ENCODE peak calls at places on chromosomes 2 and 18, in four cellular contexts. One of them, this sample, is unnamed. For H3K4me1, the result is how much of the 10 kb centered on the place peaks cover.

GRCh38 chr2:41930807-41931566 is 116.8 kb upstream of the PKDCC start:
- DNase-seq in GM23248: peak
- DNase-seq in astrocyte: peak
- DNase-seq in left lung: no peak
- DNase-seq in this sample: no peak

GRCh38 chr2:98909381-98910211 is 26.4 kb downstream of the CRACDL start:
- DNase-seq in GM23248: peak
- DNase-seq in astrocyte: peak
- DNase-seq in left lung: peak
- DNase-seq in this sample: peak

GRCh38 chr2:160584972-160585494 is 91.4 kb upstream of the RBMS1 start:
- DNase-seq in GM23248: peak
- DNase-seq in astrocyte: peak
- DNase-seq in left lung: no peak
- DNase-seq in this sample: no peak

GRCh38 chr2:232330068-232330999 is 48.2 kb upstream of the ALPP start:
- DNase-seq in GM23248: no peak
- DNase-seq in astrocyte: no peak
- DNase-seq in left lung: peak
- DNase-seq in this sample: no peak

GRCh38 chr2:238427435-238428162 is 872 bp downstream of the ASB1 start:
- DNase-seq in GM23248: peak
- DNase-seq in astrocyte: no peak
- DNase-seq in left lung: no peak
- DNase-seq in this sample: peak

GRCh38 chr2:169361706-169362345 is 508 bp downstream of the LRP2 start:
- DNase-seq in GM23248: peak
- DNase-seq in astrocyte: no peak
- DNase-seq in left lung: peak
- DNase-seq in this sample: peak

GRCh38 chr2:133790706-133791105 is 222.4 kb upstream of the NCKAP5 start:
- DNase-seq in GM23248: peak
- DNase-seq in astrocyte: peak
- DNase-seq in left lung: no peak
- DNase-seq in this sample: no peak

GRCh38 chr18:78069784-78070664 is 820.4 kb downstream of the GALR1 start:
- DNase-seq in GM23248: no peak
- DNase-seq in astrocyte: no peak
- DNase-seq in left lung: no peak
- DNase-seq in this sample: no peak

GRCh38 chr2:70887550-70888229 is 48.0 kb upstream of the ATP6V1B1 start:
- DNase-seq in GM23248: no peak
- DNase-seq in astrocyte: no peak
- DNase-seq in left lung: no peak
- DNase-seq in this sample: no peak

GRCh38 chr2:176494949-176495353 is 225.7 kb downstream of the MTX2 start:
- DNase-seq in GM23248: peak
- DNase-seq in astrocyte: no peak
- DNase-seq in left lung: peak
- DNase-seq in this sample: no peak

GRCh38 chr18:32930695-32931301 is 158.0 kb upstream of the KLHL14 start:
- DNase-seq in GM23248: peak
- DNase-seq in astrocyte: peak
- DNase-seq in left lung: no peak
- DNase-seq in this sample: peak

GRCh38 chr2:9463698-9464034 is 10.7 kb upstream of the IAH1 start:
- DNase-seq in GM23248: no peak
- DNase-seq in astrocyte: peak
- DNase-seq in left lung: no peak
- DNase-seq in this sample: no peak

GRCh38 chr18:9987931-9988330 is 74.1 kb downstream of the VAPA start:
- DNase-seq in GM23248: no peak
- DNase-seq in astrocyte: no peak
- DNase-seq in left lung: no peak
- DNase-seq in this sample: no peak

GRCh38 chr2:54402350-54402749 is 53.8 kb upstream of the SPTBN1 start:
- DNase-seq in GM23248: peak
- DNase-seq in astrocyte: no peak
- DNase-seq in left lung: no peak
- DNase-seq in this sample: no peak

GRCh38 chr2:42840141-42840540 is 47.8 kb upstream of the HAAO start:
- DNase-seq in GM23248: peak
- DNase-seq in astrocyte: no peak
- DNase-seq in left lung: no peak
- DNase-seq in this sample: no peak

GRCh38 chr2:6113796-6114195 is 421.6 kb downstream of the SOX11 start:
- DNase-seq in GM23248: no peak
- DNase-seq in astrocyte: no peak
- DNase-seq in left lung: no peak
- DNase-seq in this sample: no peak

GRCh38 chr2:227817940-227818568 is 4.4 kb downstream of the CCL20 start:
- DNase-seq in GM23248: peak
- DNase-seq in astrocyte: peak
- DNase-seq in left lung: peak
- DNase-seq in this sample: peak

GRCh38 chr18:41244751-41245150 is 710.3 kb upstream of the PIK3C3 start:
- DNase-seq in GM23248: no peak
- DNase-seq in astrocyte: no peak
- DNase-seq in left lung: no peak
- DNase-seq in this sample: no peak

GRCh38 chr2:224032283-224032682 is 6.8 kb downstream of the SERPINE2 start:
- DNase-seq in GM23248: no peak
- DNase-seq in astrocyte: no peak
- DNase-seq in left lung: no peak
- DNase-seq in this sample: no peak

GRCh38 chr2:66440692-66441091 is 5.8 kb downstream of the MEIS1 start:
- DNase-seq in GM23248: peak
- DNase-seq in astrocyte: no peak
- DNase-seq in left lung: no peak
- DNase-seq in this sample: no peak

GRCh38 chr2:32425719-32426141 is 68.9 kb downstream of the BIRC6 start:
- DNase-seq in GM23248: peak
- DNase-seq in astrocyte: peak
- DNase-seq in left lung: no peak
- DNase-seq in this sample: peak

GRCh38 chr18:8381801-8382459 is 227.3 kb upstream of the RAB12 start:
- DNase-seq in GM23248: no peak
- DNase-seq in astrocyte: peak
- DNase-seq in left lung: no peak
- DNase-seq in this sample: no peak

GRCh38 chr2:43676322-43677050 is at the start of gene C1GALT1C1L:
- DNase-seq in GM23248: peak
- DNase-seq in astrocyte: peak
- DNase-seq in left lung: peak
- DNase-seq in this sample: peak

GRCh38 chr2:159921752-159922404 is 123.9 kb upstream of the CD302 start:
- DNase-seq in GM23248: peak
- DNase-seq in astrocyte: peak
- DNase-seq in left lung: peak
- DNase-seq in this sample: peak

GRCh38 chr2:27018142-27018541 is 14.6 kb upstream of the TMEM214 start:
- DNase-seq in GM23248: no peak
- DNase-seq in astrocyte: no peak
- DNase-seq in left lung: no peak
- DNase-seq in this sample: no peak

GRCh38 chr2:98465456-98466201 is 21.0 kb downstream of the INPP4A start:
- DNase-seq in GM23248: peak
- DNase-seq in astrocyte: peak
- DNase-seq in left lung: peak
- DNase-seq in this sample: no peak

GRCh38 chr2:74421248-74421870 is at the start of the genes C2orf81 and WDR54:
- DNase-seq in GM23248: peak
- DNase-seq in astrocyte: peak
- DNase-seq in left lung: peak
- DNase-seq in this sample: peak

GRCh38 chr2:673615-674318 is 3.4 kb downstream of the TMEM18 start:
- DNase-seq in GM23248: peak
- DNase-seq in astrocyte: peak
- DNase-seq in left lung: no peak
- DNase-seq in this sample: peak

GRCh38 chr2:74471332-74472065 is 981 bp downstream of the MRPL53 start:
- DNase-seq in GM23248: peak
- DNase-seq in astrocyte: no peak
- DNase-seq in left lung: no peak
- DNase-seq in this sample: peak

GRCh38 chr18:72530622-72531021 is 13.5 kb downstream of the CBLN2 start:
- DNase-seq in GM23248: no peak
- DNase-seq in astrocyte: no peak
- DNase-seq in left lung: no peak
- DNase-seq in this sample: peak

GRCh38 chr2:39481611-39482010 is 44.5 kb upstream of the MAP4K3 start:
- DNase-seq in GM23248: peak
- DNase-seq in astrocyte: peak
- DNase-seq in left lung: no peak
- DNase-seq in this sample: peak

GRCh38 chr2:121075641-121076500 is 209.1 kb downstream of the TFCP2L1 start:
- DNase-seq in GM23248: peak
- DNase-seq in astrocyte: no peak
- DNase-seq in left lung: no peak
- DNase-seq in this sample: no peak

GRCh38 chr2:54615832-54616534 is 107.5 kb upstream of the EML6 start:
- DNase-seq in GM23248: no peak
- DNase-seq in astrocyte: no peak
- DNase-seq in left lung: no peak
- DNase-seq in this sample: no peak

GRCh38 chr2:38600242-38600891 is 2.4 kb downstream of the HNRNPLL start:
- DNase-seq in GM23248: peak
- DNase-seq in astrocyte: no peak
- DNase-seq in left lung: no peak
- DNase-seq in this sample: peak

GRCh38 chr2:137969876-137970275 is 5.6 kb downstream of the HNMT start:
- DNase-seq in GM23248: no peak
- DNase-seq in astrocyte: no peak
- DNase-seq in left lung: no peak
- DNase-seq in this sample: no peak

GRCh38 chr2:137968477-137969417 is 4.5 kb downstream of the HNMT start:
- DNase-seq in GM23248: no peak
- DNase-seq in astrocyte: no peak
- DNase-seq in left lung: no peak
- DNase-seq in this sample: no peak

GRCh38 chr2:137967042-137967441 is 2.8 kb downstream of the HNMT start:
- DNase-seq in GM23248: no peak
- DNase-seq in astrocyte: no peak
- DNase-seq in left lung: no peak
- DNase-seq in this sample: no peak

GRCh38 chr2:137966043-137966442 is 1.8 kb downstream of the HNMT start:
- DNase-seq in GM23248: no peak
- DNase-seq in astrocyte: no peak
- DNase-seq in left lung: no peak
- DNase-seq in this sample: no peak

GRCh38 chr2:137969418-137969765 is 5.1 kb downstream of the HNMT start:
- DNase-seq in GM23248: peak
- DNase-seq in astrocyte: peak
- DNase-seq in left lung: no peak
- DNase-seq in this sample: peak
- H3K4me3 ChIP-seq in GM23248: no peak
- H3K4me3 ChIP-seq in astrocyte: no peak
- H3K4me3 ChIP-seq in left lung: no peak
- H3K4me3 ChIP-seq in this sample: peak

GRCh38 chr2:48714240-48714639 is 41.3 kb downstream of the LHCGR start:
- DNase-seq in GM23248: peak
- DNase-seq in astrocyte: peak
- DNase-seq in left lung: no peak
- DNase-seq in this sample: peak
- H3K4me1 ChIP-seq in GM23248: under half
- H3K4me1 ChIP-seq in astrocyte: under half
- H3K4me1 ChIP-seq in left lung: under half
- H3K4me1 ChIP-seq in this sample: under half

DNA sequence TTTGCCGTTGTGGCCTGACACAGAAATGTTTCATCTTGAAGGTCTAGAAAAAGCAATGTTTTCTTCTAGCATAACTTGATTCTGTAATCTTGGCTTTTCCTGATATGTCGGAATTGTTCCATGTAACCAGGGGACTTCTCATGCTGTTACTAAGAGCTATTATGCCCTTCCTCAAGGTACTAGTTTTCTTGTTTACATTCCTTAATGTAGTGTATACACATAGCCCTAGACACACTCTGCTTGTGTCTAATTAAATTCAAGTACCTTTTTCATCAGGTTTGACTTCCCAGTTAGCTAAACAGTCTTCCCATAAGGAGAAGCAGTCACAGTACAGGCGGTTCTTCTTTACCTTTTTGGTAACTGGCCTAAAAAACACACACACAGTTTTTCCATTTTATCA is 122.8 kb upstream of the MSH6 start:
- DNase-seq in GM23248: no peak
- DNase-seq in astrocyte: no peak
- DNase-seq in left lung: no peak
- DNase-seq in this sample: no peak
- H3K4me3 ChIP-seq in GM23248: no peak
- H3K4me3 ChIP-seq in astrocyte: no peak
- H3K4me3 ChIP-seq in left lung: no peak
- H3K4me3 ChIP-seq in this sample: no peak

DNA sequence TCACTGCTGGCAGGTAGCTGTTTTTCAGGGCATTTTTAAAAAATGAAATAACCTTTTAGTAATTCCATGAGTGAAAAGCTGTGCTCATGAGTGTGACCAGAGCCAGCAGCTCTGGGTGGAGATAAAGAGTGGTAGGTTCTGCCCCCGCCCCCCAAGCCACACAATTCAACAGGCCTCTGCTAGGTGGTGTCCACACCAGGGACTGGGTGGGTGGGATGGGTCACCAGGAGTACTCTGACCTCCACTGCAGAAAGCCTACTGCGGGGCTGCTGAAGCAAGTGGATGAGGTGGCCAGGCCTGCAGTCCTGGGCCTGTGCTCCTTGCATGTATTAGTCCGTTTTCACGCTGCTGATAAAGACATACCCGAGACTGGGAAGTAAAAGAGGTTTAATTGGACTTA is 15.3 kb downstream of the PARD6G start:
- DNase-seq in GM23248: no peak
- DNase-seq in astrocyte: no peak
- DNase-seq in left lung: no peak
- DNase-seq in this sample: no peak
- H3K4me1 ChIP-seq in GM23248: under half
- H3K4me1 ChIP-seq in astrocyte: under half
- H3K4me1 ChIP-seq in left lung: under half
- H3K4me1 ChIP-seq in this sample: under half

GRCh38 chr2:57760448-57760847 is 286.2 kb upstream of the VRK2 start:
- DNase-seq in GM23248: no peak
- DNase-seq in astrocyte: no peak
- DNase-seq in left lung: no peak
- DNase-seq in this sample: no peak
- H3K4me3 ChIP-seq in GM23248: peak
- H3K4me3 ChIP-seq in astrocyte: peak
- H3K4me3 ChIP-seq in left lung: no peak
- H3K4me3 ChIP-seq in this sample: peak

GRCh38 chr2:241304039-241304670 is 11.3 kb downstream of the HDLBP start:
- DNase-seq in GM23248: no peak
- DNase-seq in astrocyte: no peak
- DNase-seq in left lung: no peak
- DNase-seq in this sample: no peak
- H3K4me1 ChIP-seq in GM23248: under half
- H3K4me1 ChIP-seq in astrocyte: under half
- H3K4me1 ChIP-seq in left lung: under half
- H3K4me1 ChIP-seq in this sample: under half